ENCODE peak calls at places on chromosome 12, in five cellular contexts. E is pancreas; N is WERI-Rb-1; T is effector CD4-positive, alpha-beta T cell; U is RPMI7951. M is an unnamed sample.
A peak's percentile ranks its signal among the peaks of the same experiment; 100 is the strongest.

GRCh38 chr12:132322206-132323132 is 6.9 kb downstream of the GALNT9 start:
- DNase-seq in N (no peak), U (no peak), T (no peak), E (no peak), M (no peak)

GRCh38 chr12:5909560-5909959 is 35.5 kb downstream of the ANO2 start:
- DNase-seq in T (no peak), U (no peak), N (no peak), E (no peak), M (no peak)

GRCh38 chr12:109715310-109716091 is 1.9 kb downstream of the FAM222A start:
- DNase-seq in N (peak; percentile 95), U (no peak), T (peak; percentile 10), E (peak; percentile 50), M (no peak)

GRCh38 chr12:93841671-93842070 is 164.5 kb downstream of the CRADD start:
- DNase-seq in E (no peak), N (no peak), T (no peak), U (no peak), M (no peak)

GRCh38 chr12:127383281-127383680 is 883.7 kb upstream of the TMEM132C start:
- DNase-seq in T (no peak), N (no peak), U (peak; percentile 91), E (no peak), M (peak; percentile 82)

GRCh38 chr12:41962171-41962572 is 182.5 kb downstream of the GXYLT1 start:
- DNase-seq in N (no peak), U (no peak), T (no peak), E (no peak), M (no peak)

GRCh38 chr12:43880547-43880946 is 44.7 kb downstream of the TMEM117 start:
- DNase-seq in N (no peak), U (no peak), E (no peak), T (no peak), M (no peak)

GRCh38 chr12:69595689-69596088 is 10.4 kb downstream of the CCT2 start:
- DNase-seq in E (no peak), U (no peak), N (no peak), T (no peak), M (no peak)

GRCh38 chr12:27951898-27952297 is 20.6 kb downstream of the PTHLH start:
- DNase-seq in T (no peak), N (no peak), U (no peak), E (no peak), M (no peak)

GRCh38 chr12:95623554-95624170 is 72.4 kb upstream of the USP44 start:
- DNase-seq in U (peak; percentile 65), T (no peak), E (peak; percentile 45), N (peak; percentile 62), M (peak; percentile 97)

GRCh38 chr12:12387521-12387920 is 30.6 kb downstream of the BORCS5 start:
- DNase-seq in T (no peak), U (peak; percentile 54), N (no peak), E (no peak), M (peak; percentile 62)

GRCh38 chr12:2011641-2012607 is 7.7 kb upstream of the DCP1B start:
- DNase-seq in T (no peak), E (no peak), N (no peak), U (no peak), M (peak; percentile 5)

GRCh38 chr12:82955020-82955419 is 268.3 kb downstream of the TMTC2 start:
- DNase-seq in E (no peak), U (no peak), N (no peak), T (no peak), M (peak; percentile 21)

GRCh38 chr12:1935700-1936378 is 17.4 kb upstream of the CACNA2D4 start:
- DNase-seq in T (no peak), U (no peak), E (peak; percentile 85), N (no peak), M (no peak)

GRCh38 chr12:57079821-57080220 is 1.2 kb upstream of the NEMP1 start:
- DNase-seq in T (no peak), N (no peak), E (no peak), U (no peak), M (no peak)

GRCh38 chr12:80121661-80122060 is 22.3 kb downstream of the OTOGL start:
- DNase-seq in U (no peak), E (no peak), N (no peak), T (no peak), M (no peak)

GRCh38 chr12:34402899-34403705 is 380.8 kb downstream of the ALG10 start:
- DNase-seq in T (peak; percentile 1), N (peak; percentile 0), U (no peak), E (no peak), M (no peak)

GRCh38 chr12:46407360-46407759 is 34.8 kb upstream of the SLC38A2 start:
- DNase-seq in E (no peak), T (no peak), N (no peak), U (no peak), M (no peak)

GRCh38 chr12:6872073-6873048 is 742 bp downstream of the SPSB2 start:
- DNase-seq in E (peak; percentile 76), U (peak; percentile 63), N (peak; percentile 85), T (peak; percentile 77), M (peak; percentile 39)

GRCh38 chr12:132227156-132227555 is 82.9 kb downstream of the NOC4L start:
- DNase-seq in N (no peak), E (no peak), U (no peak), T (no peak), M (no peak)

GRCh38 chr12:10695852-10696251 is 22.0 kb upstream of the STYK1 start:
- DNase-seq in T (no peak), U (no peak), E (no peak), N (no peak), M (no peak)

GRCh38 chr12:3097186-3097804 is 20.1 kb downstream of the TSPAN9 start:
- DNase-seq in E (peak; percentile 55), N (no peak), T (no peak), U (peak; percentile 98), M (peak; percentile 47)

GRCh38 chr12:85920324-85920947 is 46.3 kb downstream of the NTS start:
- DNase-seq in U (peak; percentile 15), E (no peak), T (no peak), N (no peak), M (peak; percentile 35)

GRCh38 chr12:24553259-24553658 is 395.6 kb downstream of the BCAT1 start:
- DNase-seq in E (no peak), T (no peak), U (no peak), N (no peak), M (no peak)

GRCh38 chr12:870378-870777 is 79.1 kb downstream of the RAD52 start:
- DNase-seq in U (no peak), T (no peak), E (no peak), N (no peak), M (no peak)

GRCh38 chr12:80099259-80099658 is at the start of gene OTOGL:
- DNase-seq in E (no peak), T (no peak), U (no peak), N (no peak), M (peak; percentile 2)

GRCh38 chr12:107568718-107569117 is 116.9 kb upstream of the PWP1 start:
- DNase-seq in E (no peak), N (no peak), T (no peak), U (no peak), M (peak; percentile 74)

GRCh38 chr12:29222200-29222599 is 73.1 kb downstream of the FAR2 start:
- DNase-seq in N (no peak), T (no peak), E (no peak), U (no peak), M (no peak)

GRCh38 chr12:25759752-25760151 is 198.7 kb upstream of the RASSF8 start:
- DNase-seq in E (no peak), N (no peak), U (no peak), T (no peak), M (no peak)

GRCh38 chr12:104750061-104750460 is 208.0 kb downstream of the SLC41A2 start:
- DNase-seq in U (peak; percentile 71), E (no peak), T (no peak), N (no peak), M (peak; percentile 82)

GRCh38 chr12:10221846-10222245 is 9.2 kb downstream of the GABARAPL1 start:
- DNase-seq in E (no peak), U (no peak), T (no peak), N (no peak), M (no peak)

GRCh38 chr12:127579446-127579845 is 687.5 kb upstream of the TMEM132C start:
- DNase-seq in T (no peak), N (no peak), U (no peak), E (no peak), M (no peak)

GRCh38 chr12:45292486-45293195 is 76.7 kb downstream of the ANO6 start:
- DNase-seq in T (no peak), U (no peak), N (no peak), E (no peak), M (no peak)

GRCh38 chr12:131673519-131674265 is 37.2 kb upstream of the SFSWAP start:
- DNase-seq in E (no peak), N (no peak), T (no peak), U (peak; percentile 33), M (peak; percentile 3)

GRCh38 chr12:106919910-106920544 is 35.7 kb upstream of the TMEM263 start:
- DNase-seq in T (peak; percentile 31), E (no peak), N (no peak), U (peak; percentile 28), M (peak; percentile 51)

GRCh38 chr12:75660805-75661404 is 149.5 kb upstream of the KRR1 start:
- DNase-seq in U (peak; percentile 42), N (no peak), E (no peak), T (no peak), M (peak; percentile 62)

GRCh38 chr12:56212360-56212759 is 9.4 kb downstream of the RNF41 start:
- DNase-seq in T (no peak), U (no peak), E (no peak), N (no peak), M (no peak)

GRCh38 chr12:116068371-116068770 is 209.1 kb downstream of the MED13L start:
- DNase-seq in E (no peak), T (no peak), U (no peak), N (no peak), M (no peak)

GRCh38 chr12:71449373-71450070 is 9.9 kb downstream of the LGR5 start:
- DNase-seq in E (no peak), T (no peak), N (no peak), U (no peak), M (no peak)

GRCh38 chr12:4441355-4442330 is 4.0 kb downstream of the FGF6 start:
- DNase-seq in T (no peak), N (peak; percentile 57), U (no peak), E (no peak), M (no peak)

M was measured in renal cortical epithelial cell.